ENCODE peak calls at places on chromosomes 16 and 17, in five cellular contexts. U, X, J, N and V are unnamed samples.

GRCh38 chr16:69077251-69077650 is 28.2 kb upstream of the HAS3 start:
- DNase-seq in U (no peak), X (no peak), J (no peak), N (no peak), V (no peak)

GRCh38 chr16:50797456-50797855 is 55.6 kb downstream of the CYLD start:
- DNase-seq in U (no peak), X (no peak), J (no peak), N (no peak), V (no peak)

GRCh38 chr17:79777844-79778503 is at the start of gene CBX2:
- DNase-seq in U (no peak), X (peak), J (no peak), N (peak), V (peak)

GRCh38 chr16:3063617-3064389 is 1.6 kb upstream of the IL32 start:
- DNase-seq in U (no peak), X (no peak), J (no peak), N (no peak), V (no peak)

GRCh38 chr16:11738742-11739544 is 3.7 kb downstream of the TXNDC11 start:
- DNase-seq in U (no peak), X (no peak), J (no peak), N (no peak), V (no peak)

GRCh38 chr17:22492331-22492730 is 800.0 kb downstream of the KCNJ18 start:
- DNase-seq in U (no peak), X (no peak), J (no peak), N (no peak), V (no peak)

GRCh38 chr16:68884391-68884790 is 41.1 kb downstream of the TANGO6 start:
- DNase-seq in U (no peak), X (no peak), J (no peak), N (no peak), V (no peak)

GRCh38 chr17:10646393-10646990 is 10.6 kb downstream of the MYH3 start:
- DNase-seq in U (no peak), X (peak), J (no peak), N (peak), V (peak)

GRCh38 chr16:15827709-15828343 is 29.0 kb downstream of the MYH11 start:
- DNase-seq in U (no peak), X (no peak), J (no peak), N (no peak), V (no peak)

GRCh38 chr16:57991551-57992059 is 8.9 kb downstream of the ZNF319 start:
- DNase-seq in U (no peak), X (no peak), J (no peak), N (no peak), V (no peak)

GRCh38 chr16:24539850-24540484 is 601 bp downstream of the RBBP6 start:
- DNase-seq in U (no peak), X (no peak), J (no peak), N (peak), V (peak)

GRCh38 chr17:31690118-31690517 is 168.9 kb downstream of the COPRS start:
- DNase-seq in U (no peak), X (no peak), J (no peak), N (no peak), V (no peak)

GRCh38 chr17:59347975-59348391 is 16.5 kb downstream of the YPEL2 start:
- DNase-seq in U (no peak), X (no peak), J (no peak), N (no peak), V (no peak)

GRCh38 chr17:68760141-68760475 is 158.9 kb upstream of the FAM20A start:
- DNase-seq in U (no peak), X (no peak), J (no peak), N (no peak), V (no peak)

GRCh38 chr17:3544365-3544764 is 13.2 kb downstream of the TRPV3 start:
- DNase-seq in U (no peak), X (no peak), J (no peak), N (no peak), V (no peak)

GRCh38 chr17:43536236-43537088 is 9.7 kb downstream of the ETV4 start:
- DNase-seq in U (no peak), X (no peak), J (no peak), N (no peak), V (no peak)

GRCh38 chr17:28744802-28745051 is 916 bp downstream of the TRAF4 start:
- DNase-seq in U (no peak), X (no peak), J (no peak), N (no peak), V (no peak)

GRCh38 chr16:23784811-23785447 is 30.1 kb downstream of the CHP2 start:
- DNase-seq in U (no peak), X (no peak), J (no peak), N (no peak), V (no peak)

GRCh38 chr16:49498241-49499017 is 124.8 kb downstream of the C16orf78 start:
- DNase-seq in U (no peak), X (no peak), J (no peak), N (no peak), V (no peak)

GRCh38 chr17:80720624-80721577 is 176.3 kb downstream of the RPTOR start:
- DNase-seq in U (no peak), X (peak), J (no peak), N (no peak), V (peak)

GRCh38 chr17:7997186-7997585 is 5.2 kb upstream of the GUCY2D start:
- DNase-seq in U (no peak), X (peak), J (no peak), N (no peak), V (no peak)

GRCh38 chr16:24151482-24151939 is 104.6 kb upstream of the CACNG3 start:
- DNase-seq in U (no peak), X (no peak), J (no peak), N (no peak), V (no peak)

GRCh38 chr17:15393414-15393813 is 52.0 kb upstream of the TEKT3 start:
- DNase-seq in U (no peak), X (no peak), J (no peak), N (no peak), V (no peak)

GRCh38 chr16:24007934-24008333 is 172.2 kb downstream of the PRKCB start:
- DNase-seq in U (no peak), X (no peak), J (no peak), N (no peak), V (no peak)

GRCh38 chr17:80263253-80264047 is 2.8 kb downstream of the RNF213 start:
- DNase-seq in U (no peak), X (peak), J (peak), N (peak), V (peak)

GRCh38 chr16:49400611-49401010 is 27.0 kb downstream of the C16orf78 start:
- DNase-seq in U (no peak), X (no peak), J (no peak), N (no peak), V (no peak)

GRCh38 chr16:83206426-83206825 is 579.7 kb downstream of the CDH13 start:
- DNase-seq in U (no peak), X (no peak), J (no peak), N (no peak), V (no peak)

GRCh38 chr17:2837147-2837561 is 40.9 kb downstream of the RAP1GAP2 start:
- DNase-seq in U (no peak), X (no peak), J (no peak), N (no peak), V (no peak)

GRCh38 chr17:42655528-42655927 is 3.6 kb upstream of the TUBG2 start:
- DNase-seq in U (no peak), X (no peak), J (no peak), N (no peak), V (no peak)

GRCh38 chr16:54806961-54807360 is 123.7 kb upstream of the IRX5 start:
- DNase-seq in U (no peak), X (no peak), J (no peak), N (no peak), V (no peak)

GRCh38 chr16:83746611-83747010 is 61.2 kb upstream of the HSBP1 start:
- DNase-seq in U (no peak), X (no peak), J (no peak), N (no peak), V (no peak)